ENCODE peak calls at places on chromosomes 7 and 10, in five cellular contexts. C is neuronal stem cell, G is trophoblast cell, O is H1, N is IMR-90. J is an unnamed sample.

GRCh38 chr10:9596368-9596920 is 1421.2 kb upstream of the CELF2 start:
- DNase-seq in G (no peak), N (peak), O (no peak), C (no peak), J (no peak)

GRCh38 chr7:45874408-45875131 is 1.7 kb upstream of the CCDC201 start:
- DNase-seq in N (peak), G (peak), C (no peak), O (no peak), J (no peak)

GRCh38 chr10:71244638-71245419 is 32.5 kb downstream of the UNC5B start:
- DNase-seq in C (no peak), O (no peak), G (peak), N (peak), J (no peak)

GRCh38 chr10:96299383-96299782 is 4.9 kb upstream of the DNTT start:
- DNase-seq in C (no peak), O (no peak), G (no peak), N (no peak), J (no peak)

GRCh38 chr7:116305485-116306408 is 95.4 kb downstream of the TES start:
- DNase-seq in C (no peak), G (peak), O (no peak), N (peak), J (no peak)

GRCh38 chr10:43671659-43672555 is 23.2 kb upstream of the ZNF32 start:
- DNase-seq in C (peak), N (peak), O (peak), G (peak), J (peak)

GRCh38 chr7:56009695-56010094 is 41.5 kb downstream of the PSPH start:
- DNase-seq in G (no peak), N (no peak), O (no peak), C (no peak), J (no peak)

GRCh38 chr7:129471402-129471827 is 30.9 kb upstream of the SMKR1 start:
- DNase-seq in C (no peak), O (no peak), G (peak), N (no peak), J (no peak)

GRCh38 chr7:90595341-90595800 is 750 bp upstream of the CDK14 start:
- DNase-seq in N (peak), O (no peak), C (peak), G (no peak), J (peak)

GRCh38 chr7:80661729-80662128 is 23.3 kb downstream of the CD36 start:
- DNase-seq in C (no peak), G (no peak), N (no peak), O (no peak), J (no peak)

GRCh38 chr7:138886501-138886917 is 88.5 kb upstream of the ATP6V0A4 start:
- DNase-seq in G (peak), N (peak), C (no peak), O (no peak), J (no peak)

GRCh38 chr10:123462760-123463159 is 203.4 kb upstream of the GPR26 start:
- DNase-seq in O (no peak), N (no peak), G (peak), C (no peak), J (no peak)

GRCh38 chr10:120948889-120949382 is 97.8 kb downstream of the WDR11 start:
- DNase-seq in C (peak), O (peak), G (peak), N (peak), J (peak)

GRCh38 chr10:130141878-130142277 is 5.7 kb downstream of the GLRX3 start:
- DNase-seq in O (no peak), C (no peak), N (no peak), G (no peak), J (no peak)

GRCh38 chr7:55533050-55533728 is 39.1 kb downstream of the VOPP1 start:
- DNase-seq in G (peak), N (peak), O (no peak), C (no peak), J (no peak)

GRCh38 chr10:24313233-24313632 is 104.3 kb downstream of the KIAA1217 start:
- DNase-seq in N (no peak), O (no peak), G (no peak), C (no peak), J (no peak)

GRCh38 chr7:2714636-2715035 is 26.6 kb downstream of the AMZ1 start:
- DNase-seq in G (no peak), N (no peak), C (no peak), O (no peak), J (no peak)

GRCh38 chr7:21898265-21898930 is 47.3 kb downstream of the CDCA7L start:
- DNase-seq in G (peak), C (no peak), N (no peak), O (no peak), J (no peak)

GRCh38 chr7:93040355-93040754 is 77.4 kb downstream of the SAMD9 start:
- DNase-seq in G (no peak), N (no peak), O (peak), C (no peak), J (no peak)

GRCh38 chr7:363626-364025 is 73.7 kb downstream of the FOXL3 start:
- DNase-seq in N (no peak), G (no peak), C (no peak), O (no peak), J (no peak)

GRCh38 chr10:31830887-31831286 is 97.7 kb downstream of the ARHGAP12 start:
- DNase-seq in N (peak), G (no peak), C (no peak), O (no peak), J (no peak)

GRCh38 chr10:91335147-91335546 is 75.0 kb upstream of the HECTD2 start:
- DNase-seq in N (no peak), G (no peak), C (no peak), O (no peak), J (no peak)

GRCh38 chr10:123760648-123761428 is 94.7 kb downstream of the GPR26 start:
- DNase-seq in N (no peak), O (no peak), C (no peak), G (peak), J (no peak)

GRCh38 chr10:10092581-10092980 is 925.1 kb upstream of the CELF2 start:
- DNase-seq in N (peak), G (no peak), C (peak), O (peak), J (peak)

GRCh38 chr10:58023341-58024073 is 244.2 kb downstream of the IPMK start:
- DNase-seq in O (no peak), N (peak), G (peak), C (no peak), J (no peak)

GRCh38 chr10:404991-405390 is 269.7 kb downstream of the ZMYND11 start:
- DNase-seq in N (peak), O (no peak), C (no peak), G (no peak), J (no peak)

GRCh38 chr10:406976-407375 is 271.7 kb downstream of the ZMYND11 start:
- DNase-seq in C (no peak), N (no peak), O (no peak), G (peak), J (no peak)

GRCh38 chr10:404341-404740 is 269.1 kb downstream of the ZMYND11 start:
- DNase-seq in G (peak), N (peak), O (no peak), C (no peak), J (no peak)

GRCh38 chr10:408223-408622 is 273.0 kb downstream of the ZMYND11 start:
- DNase-seq in C (no peak), G (no peak), O (no peak), N (no peak), J (no peak)

GRCh38 chr10:405648-406047 is 270.4 kb downstream of the ZMYND11 start:
- DNase-seq in G (no peak), O (no peak), C (no peak), N (no peak), J (no peak)
- H3K18ac ChIP-seq in G (peak), O (no peak), C (no peak), N (no peak), J (no peak)

DNA sequence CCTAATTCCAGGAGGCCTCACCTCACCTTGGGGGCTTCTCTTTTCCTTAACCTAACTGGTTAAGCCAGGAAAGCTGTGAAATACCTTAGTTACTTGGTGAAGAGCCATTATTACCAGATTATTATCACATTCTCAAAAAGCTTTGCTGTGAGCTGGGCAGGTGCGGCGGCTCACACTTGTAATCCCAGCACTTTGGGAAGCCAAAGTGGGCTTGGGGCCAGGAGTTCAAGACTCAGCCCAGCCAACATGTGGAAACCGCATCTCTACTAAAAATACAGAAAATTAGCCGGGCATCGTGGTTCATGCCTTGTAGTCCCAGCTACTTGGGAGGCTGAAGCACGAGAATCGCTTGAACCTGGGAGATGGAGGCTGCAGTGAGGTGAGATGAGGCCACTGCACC is 102.4 kb upstream of the KLF6 start:
- DNase-seq in G (peak), O (no peak), N (no peak), C (no peak), J (no peak)
- H3K18ac ChIP-seq in G (peak), O (peak), N (peak), C (peak), J (no peak)

GRCh38 chr7:43869898-43870240 is 552 bp upstream of the MRPS24 start:
- DNase-seq in O (no peak), C (no peak), G (peak), N (peak), J (no peak)
- H3K18ac ChIP-seq in O (peak), C (no peak), G (no peak), N (peak), J (no peak)

DNA sequence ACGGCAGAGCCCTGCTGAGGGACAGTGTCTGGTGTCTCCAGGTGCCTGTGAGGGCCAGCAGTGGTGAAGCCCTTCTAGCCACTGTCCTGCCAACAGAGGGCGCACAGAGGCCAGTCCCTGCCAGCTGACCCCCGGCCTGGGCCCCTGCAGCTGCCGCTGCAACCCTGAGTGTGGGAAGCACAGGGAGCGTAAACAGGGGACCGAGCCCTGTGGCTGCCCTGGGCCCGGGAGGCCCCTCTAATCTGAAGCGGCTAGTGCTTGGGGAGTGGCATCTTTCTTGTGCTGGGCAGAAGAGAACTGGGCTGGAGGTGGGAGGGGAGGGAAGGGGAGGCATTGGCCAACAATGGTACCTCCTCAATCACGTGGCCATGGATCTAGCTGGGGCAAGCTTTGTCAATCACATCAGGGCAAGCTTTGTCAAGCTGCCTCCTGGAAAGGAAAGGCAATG is 34.6 kb downstream of the TRIM8 start:
- DNase-seq in C (peak), O (peak), G (peak), N (peak), J (peak)
- H3K18ac ChIP-seq in C (peak), O (peak), G (no peak), N (peak), J (no peak)

GRCh38 chr10:125153693-125154490 is 6.5 kb downstream of the CTBP2 start:
- DNase-seq in C (no peak), N (peak), G (no peak), O (no peak), J (peak)
- H3K18ac ChIP-seq in C (no peak), N (no peak), G (no peak), O (peak), J (no peak)

GRCh38 chr10:125160856-125161569 is 650 bp upstream of the CTBP2 start:
- DNase-seq in O (peak), G (peak), N (peak), C (peak), J (peak)
- H3K18ac ChIP-seq in O (peak), G (peak), N (peak), C (peak), J (no peak)